ENCODE peak calls at places on chromosomes 13 and 19, in seven cellular contexts. H, J, D, Y, A, U and W are unnamed samples.

GRCh38 chr19:49132974-49133609 is 13.7 kb downstream of the PPFIA3 start:
- DNase-seq in A (no peak), H (peak; percentile 17), Y (no peak), U (no peak), D (no peak), J (no peak), W (no peak)

GRCh38 chr19:10988921-10989320 is 28.1 kb downstream of the SMARCA4 start:
- DNase-seq in A (no peak), H (no peak), D (no peak), Y (no peak), J (no peak), U (no peak), W (no peak)

GRCh38 chr19:2537544-2537943 is 61.6 kb downstream of the GADD45B start:
- DNase-seq in J (no peak), D (no peak), U (no peak), H (no peak), Y (no peak), A (no peak), W (no peak)

GRCh38 chr19:46637224-46637623 is 1.2 kb upstream of the GNG8 start:
- DNase-seq in D (no peak), U (no peak), J (peak; percentile 60), A (no peak), H (no peak), Y (no peak), W (no peak)

GRCh38 chr19:13103961-13104847 is 1.5 kb upstream of the LYL1 start:
- DNase-seq in J (peak; percentile 69), A (peak; percentile 60), H (peak; percentile 28), Y (no peak), U (no peak), D (peak; percentile 96), W (no peak)

GRCh38 chr13:31944262-31945160 is 87.1 kb upstream of the FRY start:
- DNase-seq in A (no peak), U (no peak), Y (no peak), H (no peak), J (no peak), D (no peak), W (no peak)

GRCh38 chr19:43505941-43506340 is 1.4 kb upstream of the PHLDB3 start:
- DNase-seq in H (no peak), U (no peak), D (no peak), A (no peak), Y (no peak), J (peak; percentile 33), W (no peak)

GRCh38 chr13:59566544-59566943 is 597.2 kb downstream of the DIAPH3 start:
- DNase-seq in U (no peak), A (no peak), H (no peak), D (no peak), J (no peak), Y (no peak), W (no peak)

GRCh38 chr13:51532736-51533197 is 51.5 kb upstream of the WDFY2 start:
- DNase-seq in J (peak; percentile 16), A (no peak), D (no peak), H (no peak), Y (no peak), U (no peak), W (no peak)

GRCh38 chr19:16726916-16727315 is 7.3 kb downstream of the NWD1 start:
- DNase-seq in Y (no peak), J (no peak), H (no peak), A (no peak), D (peak; percentile 58), U (no peak), W (no peak)

GRCh38 chr13:94384217-94384905 is 95.1 kb downstream of the DCT start:
- DNase-seq in Y (no peak), U (no peak), D (no peak), A (no peak), H (no peak), J (no peak), W (no peak)

GRCh38 chr13:25375727-25376358 is 4.1 kb downstream of the ATP8A2 start:
- DNase-seq in D (peak; percentile 56), Y (no peak), J (peak; percentile 43), A (peak; percentile 33), U (peak; percentile 25), H (peak; percentile 59), W (peak; percentile 38)

GRCh38 chr19:49567722-49568454 is 12.5 kb downstream of the NOSIP start:
- DNase-seq in Y (no peak), A (no peak), J (peak; percentile 94), U (no peak), H (no peak), D (no peak), W (peak; percentile 100)

GRCh38 chr13:110561335-110562033 is at the start of gene RAB20:
- DNase-seq in H (peak; percentile 88), D (peak; percentile 37), U (peak; percentile 91), A (peak; percentile 92), J (peak; percentile 66), Y (no peak), W (no peak)

GRCh38 chr13:51041710-51042109 is 69.4 kb downstream of the C13orf42 start:
- DNase-seq in A (no peak), Y (no peak), D (no peak), J (no peak), U (no peak), H (no peak), W (no peak)

GRCh38 chr13:31903072-31903815 is 128.3 kb upstream of the FRY start:
- DNase-seq in J (no peak), D (no peak), U (no peak), Y (no peak), A (no peak), H (no peak), W (no peak)

GRCh38 chr13:35761440-35762252 is 285.2 kb upstream of the MAB21L1 start:
- DNase-seq in A (no peak), H (no peak), D (no peak), Y (no peak), U (no peak), J (no peak), W (no peak)

GRCh38 chr13:73064991-73065390 is 6.2 kb downstream of the KLF5 start:
- DNase-seq in U (no peak), D (no peak), J (no peak), A (no peak), H (no peak), Y (no peak), W (no peak)

GRCh38 chr13:65959305-65959704 is 1270.8 kb downstream of the PCDH9 start:
- DNase-seq in A (no peak), Y (no peak), U (no peak), H (no peak), D (no peak), J (no peak), W (no peak)

GRCh38 chr19:44677019-44677809 is 5.9 kb downstream of the CEACAM19 start:
- DNase-seq in A (no peak), Y (no peak), J (no peak), U (no peak), H (no peak), D (peak; percentile 30), W (peak; percentile 27)

GRCh38 chr13:33328691-33329090 is 43.1 kb upstream of the STARD13 start:
- DNase-seq in H (peak; percentile 41), Y (no peak), D (no peak), J (no peak), A (peak; percentile 32), U (no peak), W (no peak)

GRCh38 chr13:98420560-98421175 is 156.2 kb downstream of the STK24 start:
- DNase-seq in H (no peak), U (no peak), J (no peak), A (no peak), Y (no peak), D (no peak), W (no peak)

GRCh38 chr13:98141938-98142426 is 912 bp upstream of the FARP1 start:
- DNase-seq in J (no peak), Y (no peak), H (no peak), A (peak; percentile 33), U (peak; percentile 53), D (no peak), W (no peak)

GRCh38 chr13:78604782-78605611 is 1.6 kb upstream of the POU4F1 start:
- DNase-seq in U (no peak), H (no peak), Y (no peak), J (no peak), D (peak; percentile 84), A (no peak), W (peak; percentile 69)
- H3K4me3 ChIP-seq in U (no peak overlapping the region), H (no peak overlapping the region), Y (no peak overlapping the region), J (no peak overlapping the region), D (peak overlapping the region; percentile 79), A (no peak overlapping the region), W (no peak overlapping the region)

GRCh38 chr19:19063183-19064097 is at the start of gene SLC25A42:
- DNase-seq in U (peak; percentile 100), Y (peak; percentile 99), H (peak; percentile 99), A (peak; percentile 99), J (peak; percentile 100), D (peak; percentile 99), W (peak; percentile 99)

GRCh38 chr19:19064098-19064722 is 416 bp downstream of the SLC25A42 start:
- DNase-seq in U (no peak), Y (no peak), D (peak; percentile 78), H (no peak), A (no peak), J (no peak), W (peak; percentile 61)

GRCh38 chr19:19064811-19065745 is 1.3 kb downstream of the SLC25A42 start:
- DNase-seq in H (peak; percentile 28), D (peak; percentile 50), A (no peak), J (peak; percentile 60), Y (no peak), U (no peak), W (peak; percentile 42)

GRCh38 chr19:19061491-19061890 is 2.3 kb upstream of the SLC25A42 start:
- DNase-seq in J (no peak), D (no peak), A (no peak), H (no peak), U (peak; percentile 54), Y (no peak), W (no peak)

DNA sequence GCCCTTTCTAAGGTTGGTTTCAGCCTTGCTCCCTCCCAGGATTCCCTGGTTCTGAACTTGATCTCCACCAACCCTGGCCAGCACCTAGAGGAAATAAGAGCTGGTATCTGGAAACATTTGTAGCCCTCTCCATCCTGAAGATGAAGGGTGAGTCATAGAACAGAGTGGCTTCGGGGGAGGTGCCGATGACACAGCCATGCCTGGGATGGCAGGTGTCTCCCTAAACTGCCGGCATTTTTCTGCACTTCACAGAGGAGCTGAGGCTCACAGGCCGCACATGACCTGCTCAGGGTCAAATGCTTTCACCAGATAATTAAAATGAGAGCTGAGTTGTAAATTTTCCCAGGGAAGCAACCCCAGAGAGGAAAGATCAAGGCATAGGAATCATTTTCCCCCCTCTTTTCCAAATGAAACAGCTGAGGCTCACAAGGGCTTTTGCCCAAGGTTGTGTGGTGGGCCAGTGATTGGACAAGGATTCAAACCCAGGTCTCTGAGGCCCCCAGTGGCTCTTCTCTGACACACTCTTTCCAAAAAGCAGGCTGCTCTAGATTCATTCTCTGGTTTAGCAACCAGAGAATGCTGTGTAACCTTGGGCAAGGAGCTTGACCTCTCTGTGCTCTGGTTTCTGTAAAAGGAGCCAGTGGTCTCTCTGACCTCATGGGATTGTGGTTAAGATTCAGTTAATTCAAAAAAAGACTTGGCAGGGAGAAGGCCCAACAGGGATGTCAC is 1.2 kb upstream of the SLC25A42 start:
- DNase-seq in Y (no peak), A (no peak), J (no peak), H (no peak), U (no peak), D (peak; percentile 16), W (no peak)
- H3K4me3 ChIP-seq in Y (peak overlapping the region; percentile 69), A (peak overlapping the region; percentile 56), J (peak overlapping the region; percentile 83), H (peak overlapping the region; percentile 27), U (no peak overlapping the region), D (peak overlapping the region; percentile 82), W (peak overlapping the region; percentile 82)

GRCh38 chr19:18684642-18684993 is 1.1 kb downstream of the CRTC1 start:
- DNase-seq in H (no peak), U (no peak), A (no peak), Y (no peak), J (no peak), D (no peak), W (no peak)
- H3K4me3 ChIP-seq in H (no peak overlapping the region), U (no peak overlapping the region), A (no peak overlapping the region), Y (peak overlapping the region; percentile 68), J (peak overlapping the region; percentile 74), D (peak overlapping the region; percentile 73), W (peak overlapping the region; percentile 65)

GRCh38 chr19:38735257-38735686 is 9.0 kb downstream of the CAPN12 start:
- DNase-seq in U (peak; percentile 61), H (peak; percentile 46), J (no peak), D (peak; percentile 25), Y (no peak), A (no peak), W (no peak)
- H3K4me3 ChIP-seq in U (no peak overlapping the region), H (no peak overlapping the region), J (peak overlapping the region; percentile 7), D (no peak overlapping the region), Y (peak overlapping the region; percentile 57), A (no peak overlapping the region), W (no peak overlapping the region)